ENCODE peak calls at places on chromosomes 2 and 18, in nine cellular contexts. E, V, L, Z, I, R, F, A and G are unnamed samples.

GRCh38 chr2:75476778-75477177 is 84.0 kb downstream of the EVA1A start:
- DNase-seq in E (peak), V (no peak), L (no peak), Z (no peak), I (no peak), R (no peak), F (no peak), A (no peak), G (no peak)

GRCh38 chr2:235026137-235026536 is 74.3 kb downstream of the SH3BP4 start:
- DNase-seq in E (peak), V (no peak), L (no peak), Z (peak), I (no peak), R (no peak), F (no peak), A (no peak), G (no peak)

GRCh38 chr2:195984951-195985726 is 83.5 kb downstream of the DNAH7 start:
- DNase-seq in E (peak), V (no peak), L (no peak), Z (no peak), I (no peak), R (no peak), F (no peak), A (no peak), G (no peak)

GRCh38 chr2:74205586-74205985 is 7.2 kb downstream of the MTHFD2 start:
- DNase-seq in E (no peak), V (peak), L (no peak), Z (peak), I (no peak), R (no peak), F (no peak), A (peak), G (no peak)

GRCh38 chr2:32008811-32009478 is 1.9 kb downstream of the MEMO1 start:
- DNase-seq in E (peak), V (no peak), L (no peak), Z (peak), I (no peak), R (no peak), F (peak), A (peak), G (peak)

GRCh38 chr2:238689331-238689730 is 158.6 kb upstream of the TWIST2 start:
- DNase-seq in E (no peak), V (no peak), L (no peak), Z (no peak), I (no peak), R (no peak), F (no peak), A (no peak), G (no peak)

GRCh38 chr2:239216614-239217273 is 184.1 kb downstream of the HDAC4 start:
- DNase-seq in E (no peak), V (no peak), L (no peak), Z (no peak), I (no peak), R (no peak), F (no peak), A (no peak), G (no peak)

GRCh38 chr2:195575021-195575420 is 82.0 kb upstream of the SLC39A10 start:
- DNase-seq in E (no peak), V (no peak), L (no peak), Z (no peak), I (no peak), R (peak), F (no peak), A (no peak), G (no peak)

GRCh38 chr2:216956820-216957493 is 97.1 kb upstream of the TNP1 start:
- DNase-seq in E (peak), V (no peak), L (no peak), Z (no peak), I (no peak), R (no peak), F (no peak), A (no peak), G (no peak)

GRCh38 chr2:236250909-236251579 is 13.2 kb downstream of the ASB18 start:
- DNase-seq in E (no peak), V (no peak), L (no peak), Z (no peak), I (no peak), R (no peak), F (no peak), A (no peak), G (no peak)

GRCh38 chr2:171703574-171704347 is 16.5 kb downstream of the DYNC1I2 start:
- DNase-seq in E (peak), V (no peak), L (no peak), Z (no peak), I (no peak), R (no peak), F (peak), A (peak), G (no peak)

GRCh38 chr2:101517753-101518152 is 42.8 kb upstream of the RFX8 start:
- DNase-seq in E (peak), V (no peak), L (no peak), Z (no peak), I (no peak), R (no peak), F (no peak), A (no peak), G (no peak)

GRCh38 chr2:65232636-65233035 is 5.0 kb downstream of the ACTR2 start:
- DNase-seq in E (peak), V (no peak), L (no peak), Z (no peak), I (no peak), R (no peak), F (no peak), A (no peak), G (no peak)

GRCh38 chr18:79720359-79720733 is 40.7 kb downstream of the CTDP1 start:
- DNase-seq in E (no peak), V (no peak), L (no peak), Z (no peak), I (no peak), R (no peak), F (peak), A (no peak), G (no peak)

GRCh38 chr2:62375051-62375450 is 130.9 kb downstream of the TMEM17 start:
- DNase-seq in E (no peak), V (no peak), L (no peak), Z (no peak), I (no peak), R (no peak), F (peak), A (no peak), G (no peak)

GRCh38 chr2:207867075-207867474 is 97.4 kb upstream of the FZD5 start:
- DNase-seq in E (no peak), V (no peak), L (no peak), Z (no peak), I (no peak), R (no peak), F (no peak), A (no peak), G (no peak)

GRCh38 chr2:64525323-64525625 is 1.1 kb downstream of the AFTPH start:
- DNase-seq in E (peak), V (peak), L (no peak), Z (no peak), I (no peak), R (peak), F (peak), A (peak), G (no peak)

GRCh38 chr18:25743661-25744151 is 346.7 kb downstream of the SS18 start:
- DNase-seq in E (no peak), V (no peak), L (no peak), Z (no peak), I (no peak), R (no peak), F (no peak), A (no peak), G (no peak)

GRCh38 chr2:109178974-109179373 is 50.0 kb downstream of the SH3RF3 start:
- DNase-seq in E (no peak), V (no peak), L (no peak), Z (no peak), I (no peak), R (no peak), F (no peak), A (no peak), G (no peak)

GRCh38 chr2:219784178-219784577 is 156.7 kb downstream of the SLC4A3 start:
- DNase-seq in E (no peak), V (no peak), L (no peak), Z (no peak), I (no peak), R (no peak), F (no peak), A (no peak), G (no peak)

GRCh38 chr2:191927991-191928390 is 81.1 kb upstream of the CAVIN2 start:
- DNase-seq in E (peak), V (no peak), L (peak), Z (no peak), I (no peak), R (no peak), F (no peak), A (no peak), G (peak)

GRCh38 chr18:51417643-51418483 is 220.4 kb upstream of the MEX3C start:
- DNase-seq in E (no peak), V (no peak), L (no peak), Z (no peak), I (no peak), R (no peak), F (peak), A (no peak), G (no peak)

GRCh38 chr18:13446581-13447470 is 228.3 kb downstream of the LDLRAD4 start:
- DNase-seq in E (peak), V (no peak), L (no peak), Z (no peak), I (no peak), R (no peak), F (no peak), A (no peak), G (no peak)

GRCh38 chr18:11992096-11992785 is 10.9 kb downstream of the IMPA2 start:
- DNase-seq in E (no peak), V (no peak), L (no peak), Z (no peak), I (no peak), R (no peak), F (no peak), A (no peak), G (no peak)

GRCh38 chr2:57990118-57990725 is 56.4 kb upstream of the VRK2 start:
- DNase-seq in E (no peak), V (no peak), L (no peak), Z (no peak), I (no peak), R (no peak), F (no peak), A (no peak), G (no peak)

GRCh38 chr18:1513519-1513918 is 608.8 kb downstream of the ADCYAP1 start:
- DNase-seq in E (no peak), V (no peak), L (no peak), Z (no peak), I (no peak), R (peak), F (no peak), A (no peak), G (no peak)